ENCODE peak calls at places on chromosomes 12 and 14, in eight cellular contexts. One of them, this sample, is unnamed.

GRCh38 chr14:69879175-69880047 is at the start of gene SMOC1:
- DNase-seq in psoas muscle: peak; percentile 66
- DNase-seq in thoracic aorta: peak; percentile 18
- DNase-seq in fibroblast of lung: peak; percentile 71
- DNase-seq in ascending aorta: no peak
- DNase-seq in left ventricle myocardium inferior: no peak
- DNase-seq in mammary epithelial cell: peak; percentile 85
- DNase-seq in stomach: peak; percentile 76
- DNase-seq in this sample: peak; percentile 76

GRCh38 chr14:40694026-40694425 is 912.6 kb upstream of the LRFN5 start:
- DNase-seq in ascending aorta: no peak
- DNase-seq in thoracic aorta: no peak
- DNase-seq in fibroblast of lung: no peak
- DNase-seq in stomach: no peak
- DNase-seq in mammary epithelial cell: no peak
- DNase-seq in psoas muscle: no peak
- DNase-seq in left ventricle myocardium inferior: no peak
- DNase-seq in this sample: no peak

GRCh38 chr12:88579572-88579940 is 715 bp downstream of the KITLG start:
- DNase-seq in fibroblast of lung: no peak
- DNase-seq in ascending aorta: no peak
- DNase-seq in thoracic aorta: no peak
- DNase-seq in stomach: peak; percentile 68
- DNase-seq in left ventricle myocardium inferior: peak; percentile 42
- DNase-seq in mammary epithelial cell: peak; percentile 36
- DNase-seq in psoas muscle: peak; percentile 47
- DNase-seq in this sample: peak; percentile 42

GRCh38 chr12:30200864-30201263 is 417.1 kb upstream of the TMTC1 start:
- DNase-seq in ascending aorta: no peak
- DNase-seq in thoracic aorta: no peak
- DNase-seq in fibroblast of lung: peak; percentile 1
- DNase-seq in stomach: peak; percentile 28
- DNase-seq in left ventricle myocardium inferior: no peak
- DNase-seq in mammary epithelial cell: no peak
- DNase-seq in psoas muscle: no peak
- DNase-seq in this sample: no peak

GRCh38 chr14:31877333-31877798 is 199.7 kb upstream of the ARHGAP5 start:
- DNase-seq in left ventricle myocardium inferior: no peak
- DNase-seq in fibroblast of lung: peak; percentile 29
- DNase-seq in psoas muscle: no peak
- DNase-seq in ascending aorta: no peak
- DNase-seq in mammary epithelial cell: no peak
- DNase-seq in thoracic aorta: no peak
- DNase-seq in stomach: no peak
- DNase-seq in this sample: no peak

GRCh38 chr14:79514700-79515099 is 696.6 kb downstream of the DIO2 start:
- DNase-seq in fibroblast of lung: peak; percentile 5
- DNase-seq in psoas muscle: no peak
- DNase-seq in mammary epithelial cell: no peak
- DNase-seq in stomach: no peak
- DNase-seq in left ventricle myocardium inferior: no peak
- DNase-seq in ascending aorta: no peak
- DNase-seq in thoracic aorta: no peak
- DNase-seq in this sample: no peak

GRCh38 chr14:77882631-77883030 is 82.7 kb downstream of the ADCK1 start:
- DNase-seq in ascending aorta: no peak
- DNase-seq in left ventricle myocardium inferior: no peak
- DNase-seq in fibroblast of lung: peak; percentile 9
- DNase-seq in psoas muscle: no peak
- DNase-seq in mammary epithelial cell: no peak
- DNase-seq in thoracic aorta: no peak
- DNase-seq in stomach: no peak
- DNase-seq in this sample: no peak

GRCh38 chr12:122152754-122153153 is 21.3 kb downstream of the IL31 start:
- DNase-seq in mammary epithelial cell: no peak
- DNase-seq in psoas muscle: no peak
- DNase-seq in thoracic aorta: no peak
- DNase-seq in stomach: no peak
- DNase-seq in ascending aorta: no peak
- DNase-seq in fibroblast of lung: peak; percentile 19
- DNase-seq in left ventricle myocardium inferior: no peak
- DNase-seq in this sample: no peak

GRCh38 chr12:31029916-31030562 is 43.6 kb upstream of the DDX11 start:
- DNase-seq in mammary epithelial cell: no peak
- DNase-seq in stomach: no peak
- DNase-seq in thoracic aorta: no peak
- DNase-seq in fibroblast of lung: no peak
- DNase-seq in ascending aorta: peak; percentile 33
- DNase-seq in psoas muscle: no peak
- DNase-seq in left ventricle myocardium inferior: peak; percentile 69
- DNase-seq in this sample: peak; percentile 13

GRCh38 chr12:101768781-101769180 is 29.5 kb upstream of the SYCP3 start:
- DNase-seq in ascending aorta: no peak
- DNase-seq in thoracic aorta: no peak
- DNase-seq in psoas muscle: no peak
- DNase-seq in left ventricle myocardium inferior: no peak
- DNase-seq in mammary epithelial cell: no peak
- DNase-seq in stomach: no peak
- DNase-seq in fibroblast of lung: no peak
- DNase-seq in this sample: no peak

GRCh38 chr12:65882504-65882903 is 58.2 kb downstream of the HMGA2 start:
- DNase-seq in ascending aorta: no peak
- DNase-seq in psoas muscle: no peak
- DNase-seq in left ventricle myocardium inferior: no peak
- DNase-seq in thoracic aorta: no peak
- DNase-seq in fibroblast of lung: peak; percentile 47
- DNase-seq in mammary epithelial cell: no peak
- DNase-seq in stomach: no peak
- DNase-seq in this sample: no peak

GRCh38 chr12:127893875-127894635 is 372.9 kb upstream of the TMEM132C start:
- DNase-seq in stomach: no peak
- DNase-seq in psoas muscle: no peak
- DNase-seq in ascending aorta: no peak
- DNase-seq in mammary epithelial cell: no peak
- DNase-seq in fibroblast of lung: no peak
- DNase-seq in thoracic aorta: no peak
- DNase-seq in left ventricle myocardium inferior: no peak
- DNase-seq in this sample: no peak

GRCh38 chr14:105391541-105391940 is 6.8 kb upstream of the TEX22 start:
- DNase-seq in thoracic aorta: no peak
- DNase-seq in left ventricle myocardium inferior: no peak
- DNase-seq in ascending aorta: no peak
- DNase-seq in stomach: no peak
- DNase-seq in fibroblast of lung: no peak
- DNase-seq in psoas muscle: no peak
- DNase-seq in mammary epithelial cell: no peak
- DNase-seq in this sample: peak; percentile 74

GRCh38 chr14:104927432-104927816 is 2.7 kb downstream of the PLD4 start:
- DNase-seq in thoracic aorta: no peak
- DNase-seq in fibroblast of lung: no peak
- DNase-seq in psoas muscle: no peak
- DNase-seq in ascending aorta: peak; percentile 54
- DNase-seq in mammary epithelial cell: no peak
- DNase-seq in stomach: no peak
- DNase-seq in left ventricle myocardium inferior: peak; percentile 6
- DNase-seq in this sample: peak; percentile 25

GRCh38 chr14:60095781-60096450 is 4.2 kb downstream of the PCNX4 start:
- DNase-seq in fibroblast of lung: peak; percentile 88
- DNase-seq in stomach: no peak
- DNase-seq in mammary epithelial cell: peak; percentile 40
- DNase-seq in ascending aorta: no peak
- DNase-seq in left ventricle myocardium inferior: no peak
- DNase-seq in thoracic aorta: no peak
- DNase-seq in psoas muscle: no peak
- DNase-seq in this sample: no peak

GRCh38 chr12:20368653-20369163 is 371 bp downstream of the PDE3A start:
- DNase-seq in thoracic aorta: no peak
- DNase-seq in psoas muscle: peak; percentile 33
- DNase-seq in left ventricle myocardium inferior: peak; percentile 27
- DNase-seq in mammary epithelial cell: peak; percentile 19
- DNase-seq in fibroblast of lung: peak; percentile 57
- DNase-seq in stomach: no peak
- DNase-seq in ascending aorta: peak; percentile 70
- DNase-seq in this sample: peak; percentile 70

GRCh38 chr14:31895206-31895605 is 181.9 kb upstream of the ARHGAP5 start:
- DNase-seq in stomach: no peak
- DNase-seq in mammary epithelial cell: peak; percentile 87
- DNase-seq in fibroblast of lung: peak; percentile 79
- DNase-seq in thoracic aorta: no peak
- DNase-seq in ascending aorta: no peak
- DNase-seq in psoas muscle: no peak
- DNase-seq in left ventricle myocardium inferior: no peak
- DNase-seq in this sample: no peak

GRCh38 chr14:51564986-51565604 is 86.6 kb upstream of the FRMD6 start:
- DNase-seq in stomach: no peak
- DNase-seq in thoracic aorta: no peak
- DNase-seq in left ventricle myocardium inferior: no peak
- DNase-seq in fibroblast of lung: no peak
- DNase-seq in mammary epithelial cell: peak; percentile 79
- DNase-seq in psoas muscle: no peak
- DNase-seq in ascending aorta: no peak
- DNase-seq in this sample: no peak

DNA sequence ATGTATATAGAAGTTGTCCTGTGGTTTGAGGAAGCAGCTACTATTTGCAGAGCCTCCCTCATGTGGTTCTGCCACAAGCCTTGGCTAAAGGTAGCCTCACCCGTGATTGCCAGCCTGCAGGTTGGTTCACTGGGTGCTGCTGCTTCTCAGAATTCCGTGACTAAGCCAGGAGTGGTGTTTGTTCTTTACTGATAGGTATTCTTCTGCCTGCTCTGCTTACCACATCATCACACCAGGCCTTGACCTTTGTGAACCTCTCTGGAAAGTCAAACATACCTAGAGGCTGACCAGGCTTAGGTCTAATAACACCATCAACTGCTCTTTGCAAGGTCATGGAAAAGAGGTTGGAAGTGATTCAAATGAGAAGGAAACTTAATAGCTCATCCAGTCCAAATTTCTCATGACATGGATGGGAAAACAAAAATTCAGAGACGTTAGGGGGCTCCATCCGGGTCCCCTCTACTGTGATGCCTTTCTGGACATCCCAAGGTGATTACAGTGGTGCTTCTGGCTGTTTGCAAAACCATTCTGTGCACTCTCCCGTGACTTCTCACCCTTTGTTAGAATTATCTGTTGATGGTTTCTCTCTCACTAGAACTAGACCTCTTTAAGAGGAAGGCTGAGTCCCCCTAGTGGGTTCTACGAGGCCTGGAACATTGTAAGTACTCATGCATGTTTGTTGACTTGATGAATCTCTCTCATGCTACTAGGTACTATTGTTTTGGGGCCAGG is 8.5 kb upstream of the SOCS2 start:
- DNase-seq in mammary epithelial cell: peak; percentile 71
- DNase-seq in left ventricle myocardium inferior: no peak
- DNase-seq in thoracic aorta: no peak
- DNase-seq in psoas muscle: no peak
- DNase-seq in stomach: peak; percentile 80
- DNase-seq in ascending aorta: no peak
- DNase-seq in fibroblast of lung: peak; percentile 55
- DNase-seq in this sample: no peak
- TF ChIP-seq CTCF in mammary epithelial cell: no peak
- TF ChIP-seq CTCF in left ventricle myocardium inferior: peak; percentile 29
- TF ChIP-seq CTCF in thoracic aorta: no peak
- TF ChIP-seq CTCF in psoas muscle: no peak
- TF ChIP-seq CTCF in stomach: no peak
- TF ChIP-seq CTCF in ascending aorta: no peak
- TF ChIP-seq CTCF in fibroblast of lung: peak; percentile 52
- TF ChIP-seq CTCF in this sample: no peak

GRCh38 chr14:61297581-61297980 is 16.4 kb upstream of the TMEM30B start:
- DNase-seq in ascending aorta: no peak
- DNase-seq in fibroblast of lung: no peak
- DNase-seq in mammary epithelial cell: no peak
- DNase-seq in stomach: no peak
- DNase-seq in thoracic aorta: no peak
- DNase-seq in left ventricle myocardium inferior: no peak
- DNase-seq in psoas muscle: no peak
- DNase-seq in this sample: no peak
- H3K4me3 ChIP-seq in ascending aorta: no peak overlapping the region
- H3K4me3 ChIP-seq in fibroblast of lung: no peak overlapping the region
- H3K4me3 ChIP-seq in mammary epithelial cell: no peak overlapping the region
- H3K4me3 ChIP-seq in stomach: no peak overlapping the region
- H3K4me3 ChIP-seq in thoracic aorta: no peak overlapping the region
- H3K4me3 ChIP-seq in left ventricle myocardium inferior: no peak overlapping the region
- H3K4me3 ChIP-seq in psoas muscle: no peak overlapping the region
- H3K4me3 ChIP-seq in this sample: no peak overlapping the region

GRCh38 chr12:2095878-2096277 is 43.1 kb downstream of the CACNA1C start:
- DNase-seq in ascending aorta: no peak
- DNase-seq in left ventricle myocardium inferior: no peak
- DNase-seq in stomach: no peak
- DNase-seq in psoas muscle: no peak
- DNase-seq in thoracic aorta: no peak
- DNase-seq in mammary epithelial cell: peak; percentile 8
- DNase-seq in fibroblast of lung: no peak
- DNase-seq in this sample: no peak
- H3K4me1 ChIP-seq in ascending aorta: peaks cover 33% of the 10 kb centered on the region
- H3K4me1 ChIP-seq in left ventricle myocardium inferior: peaks cover 98% of the 10 kb centered on the region
- H3K4me1 ChIP-seq in stomach: peaks cover 64% of the 10 kb centered on the region
- H3K4me1 ChIP-seq in psoas muscle: no peaks in the 10 kb centered on the region
- H3K4me1 ChIP-seq in thoracic aorta: peaks cover 24% of the 10 kb centered on the region
- H3K4me1 ChIP-seq in mammary epithelial cell: peaks cover 20% of the 10 kb centered on the region
- H3K4me1 ChIP-seq in fibroblast of lung: peaks cover 6% of the 10 kb centered on the region
- H3K4me1 ChIP-seq in this sample: no peaks in the 10 kb centered on the region

GRCh38 chr14:50340045-50340444 is 27.9 kb downstream of the DMAC2L start:
- DNase-seq in ascending aorta: no peak
- DNase-seq in fibroblast of lung: no peak
- DNase-seq in stomach: no peak
- DNase-seq in psoas muscle: no peak
- DNase-seq in mammary epithelial cell: no peak
- DNase-seq in left ventricle myocardium inferior: no peak
- DNase-seq in thoracic aorta: no peak
- DNase-seq in this sample: no peak

GRCh38 chr14:50338547-50338946 is 26.4 kb downstream of the DMAC2L start:
- DNase-seq in ascending aorta: no peak
- DNase-seq in psoas muscle: no peak
- DNase-seq in mammary epithelial cell: no peak
- DNase-seq in thoracic aorta: no peak
- DNase-seq in left ventricle myocardium inferior: no peak
- DNase-seq in fibroblast of lung: no peak
- DNase-seq in stomach: no peak
- DNase-seq in this sample: no peak

GRCh38 chr14:50342211-50343080 is 30.3 kb downstream of the DMAC2L start:
- DNase-seq in fibroblast of lung: peak; percentile 81
- DNase-seq in psoas muscle: no peak
- DNase-seq in stomach: no peak
- DNase-seq in ascending aorta: no peak
- DNase-seq in mammary epithelial cell: peak; percentile 75
- DNase-seq in left ventricle myocardium inferior: peak; percentile 51
- DNase-seq in thoracic aorta: no peak
- DNase-seq in this sample: no peak

GRCh38 chr14:50339178-50339804 is 27.2 kb downstream of the DMAC2L start:
- DNase-seq in ascending aorta: no peak
- DNase-seq in psoas muscle: no peak
- DNase-seq in thoracic aorta: no peak
- DNase-seq in left ventricle myocardium inferior: no peak
- DNase-seq in fibroblast of lung: no peak
- DNase-seq in mammary epithelial cell: no peak
- DNase-seq in stomach: no peak
- DNase-seq in this sample: no peak

DNA sequence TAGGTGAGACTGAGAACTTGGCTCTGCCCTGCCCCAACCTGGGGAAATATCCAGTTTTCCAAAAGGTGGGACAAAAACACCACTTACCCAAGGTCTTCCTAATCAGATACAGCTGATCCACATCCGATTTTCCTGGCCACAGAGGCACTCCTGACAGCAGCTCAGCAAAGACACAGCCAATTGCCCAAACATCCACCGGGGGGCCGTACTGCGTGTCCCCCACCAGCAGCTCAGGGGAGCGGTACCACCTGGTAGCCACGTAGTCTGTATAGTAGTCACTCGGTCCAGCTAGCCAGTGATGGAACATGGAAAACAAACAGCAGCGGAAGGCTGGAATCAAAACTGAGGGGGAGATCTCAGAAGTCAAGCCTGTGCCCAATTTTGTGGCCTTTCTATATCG is 28.8 kb downstream of the DMAC2L start:
- DNase-seq in ascending aorta: no peak
- DNase-seq in stomach: no peak
- DNase-seq in thoracic aorta: no peak
- DNase-seq in fibroblast of lung: no peak
- DNase-seq in mammary epithelial cell: no peak
- DNase-seq in psoas muscle: no peak
- DNase-seq in left ventricle myocardium inferior: no peak
- DNase-seq in this sample: no peak
- TF ChIP-seq CTCF in ascending aorta: no peak
- TF ChIP-seq CTCF in stomach: no peak
- TF ChIP-seq CTCF in thoracic aorta: no peak
- TF ChIP-seq CTCF in fibroblast of lung: peak; percentile 5
- TF ChIP-seq CTCF in mammary epithelial cell: no peak
- TF ChIP-seq CTCF in psoas muscle: no peak
- TF ChIP-seq CTCF in left ventricle myocardium inferior: no peak
- TF ChIP-seq CTCF in this sample: no peak